ENCODE peak calls at places on chromosomes 4 and X, in four cellular contexts. One of them, this sample, is unnamed.
A peak's percentile ranks its signal among the peaks of the same experiment; 100 is the strongest.

GRCh38 chr4:153233761-153234371 is 29.6 kb downstream of the TRIM2 start:
- DNase-seq in brain microvascular endothelial cell: no peak
- DNase-seq in right atrium auricular region: no peak
- DNase-seq in fibroblast of lung: peak; percentile 97
- DNase-seq in this sample: no peak

GRCh38 chrX:32530802-32531403 is 680.4 kb downstream of the DMD start:
- DNase-seq in brain microvascular endothelial cell: peak; percentile 41
- DNase-seq in right atrium auricular region: no peak
- DNase-seq in fibroblast of lung: peak; percentile 14
- DNase-seq in this sample: peak; percentile 5

GRCh38 chr4:48141048-48141447 is 7.0 kb upstream of the TXK start:
- DNase-seq in brain microvascular endothelial cell: no peak
- DNase-seq in right atrium auricular region: no peak
- DNase-seq in fibroblast of lung: peak; percentile 42
- DNase-seq in this sample: no peak

GRCh38 chr4:74446193-74446868 is 1.4 kb downstream of the AREG start:
- DNase-seq in brain microvascular endothelial cell: no peak
- DNase-seq in right atrium auricular region: no peak
- DNase-seq in fibroblast of lung: peak; percentile 58
- DNase-seq in this sample: no peak

GRCh38 chr4:98468744-98469143 is 189.7 kb downstream of the TSPAN5 start:
- DNase-seq in brain microvascular endothelial cell: peak; percentile 47
- DNase-seq in right atrium auricular region: no peak
- DNase-seq in fibroblast of lung: peak; percentile 85
- DNase-seq in this sample: no peak

GRCh38 chrX:87664381-87664780 is 146.8 kb downstream of the KLHL4 start:
- DNase-seq in brain microvascular endothelial cell: no peak
- DNase-seq in right atrium auricular region: no peak
- DNase-seq in fibroblast of lung: peak; percentile 14
- DNase-seq in this sample: no peak

GRCh38 chr4:137543650-137544049 is 11.4 kb upstream of the PCDH18 start:
- DNase-seq in brain microvascular endothelial cell: no peak
- DNase-seq in right atrium auricular region: no peak
- DNase-seq in fibroblast of lung: no peak
- DNase-seq in this sample: no peak

GRCh38 chr4:53531695-53532224 is 59.5 kb downstream of the LNX1 start:
- DNase-seq in brain microvascular endothelial cell: no peak
- DNase-seq in right atrium auricular region: no peak
- DNase-seq in fibroblast of lung: no peak
- DNase-seq in this sample: no peak

GRCh38 chr4:38409852-38410251 is 254.1 kb upstream of the KLF3 start:
- DNase-seq in brain microvascular endothelial cell: no peak
- DNase-seq in right atrium auricular region: no peak
- DNase-seq in fibroblast of lung: no peak
- DNase-seq in this sample: no peak

GRCh38 chr4:145061325-145061920 is 36.6 kb downstream of the ANAPC10 start:
- DNase-seq in brain microvascular endothelial cell: no peak
- DNase-seq in right atrium auricular region: no peak
- DNase-seq in fibroblast of lung: peak; percentile 44
- DNase-seq in this sample: peak; percentile 16

GRCh38 chr4:29079260-29079659 is 1640.9 kb upstream of the PCDH7 start:
- DNase-seq in brain microvascular endothelial cell: no peak
- DNase-seq in right atrium auricular region: no peak
- DNase-seq in fibroblast of lung: no peak
- DNase-seq in this sample: no peak

GRCh38 chr4:26093561-26093960 is 179.5 kb downstream of the SMIM20 start:
- DNase-seq in brain microvascular endothelial cell: no peak
- DNase-seq in right atrium auricular region: no peak
- DNase-seq in fibroblast of lung: no peak
- DNase-seq in this sample: no peak

GRCh38 chr4:112371361-112371760 is 74.2 kb downstream of the ALPK1 start:
- DNase-seq in brain microvascular endothelial cell: no peak
- DNase-seq in right atrium auricular region: no peak
- DNase-seq in fibroblast of lung: no peak
- DNase-seq in this sample: no peak

GRCh38 chrX:109704563-109704962 is 28.5 kb downstream of the ACSL4 start:
- DNase-seq in brain microvascular endothelial cell: no peak
- DNase-seq in right atrium auricular region: no peak
- DNase-seq in fibroblast of lung: no peak
- DNase-seq in this sample: no peak

GRCh38 chr4:113060853-113061252 is 11.4 kb downstream of the ANK2 start:
- DNase-seq in brain microvascular endothelial cell: no peak
- DNase-seq in right atrium auricular region: no peak
- DNase-seq in fibroblast of lung: no peak
- DNase-seq in this sample: peak; percentile 42

GRCh38 chr4:178577933-178578332 is 1135.7 kb upstream of the AGA start:
- DNase-seq in brain microvascular endothelial cell: no peak
- DNase-seq in right atrium auricular region: no peak
- DNase-seq in fibroblast of lung: no peak
- DNase-seq in this sample: no peak

GRCh38 chr4:33060873-33061542 is 2340.8 kb downstream of the PCDH7 start:
- DNase-seq in brain microvascular endothelial cell: peak; percentile 50
- DNase-seq in right atrium auricular region: no peak
- DNase-seq in fibroblast of lung: peak; percentile 39
- DNase-seq in this sample: no peak

GRCh38 chr4:83340692-83341343 is 6.2 kb upstream of the HPSE start:
- DNase-seq in brain microvascular endothelial cell: no peak
- DNase-seq in right atrium auricular region: no peak
- DNase-seq in fibroblast of lung: no peak
- DNase-seq in this sample: no peak

GRCh38 chr4:81137446-81137845 is 77.6 kb downstream of the PRKG2 start:
- DNase-seq in brain microvascular endothelial cell: no peak
- DNase-seq in right atrium auricular region: no peak
- DNase-seq in fibroblast of lung: no peak
- DNase-seq in this sample: no peak

GRCh38 chrX:118536687-118537461 is 41.3 kb downstream of the DOCK11 start:
- DNase-seq in brain microvascular endothelial cell: peak; percentile 34
- DNase-seq in right atrium auricular region: no peak
- DNase-seq in fibroblast of lung: peak; percentile 48
- DNase-seq in this sample: no peak

GRCh38 chr4:36086387-36086786 is 157.9 kb downstream of the ARAP2 start:
- DNase-seq in brain microvascular endothelial cell: no peak
- DNase-seq in right atrium auricular region: no peak
- DNase-seq in fibroblast of lung: no peak
- DNase-seq in this sample: no peak

GRCh38 chr4:6468376-6468775 is 4.0 kb downstream of the PPP2R2C start:
- DNase-seq in brain microvascular endothelial cell: no peak
- DNase-seq in right atrium auricular region: peak; percentile 16
- DNase-seq in fibroblast of lung: no peak
- DNase-seq in this sample: no peak

GRCh38 chrX:110442631-110443030 is 84.0 kb downstream of the RTL9 start:
- DNase-seq in brain microvascular endothelial cell: peak; percentile 6
- DNase-seq in right atrium auricular region: no peak
- DNase-seq in fibroblast of lung: peak; percentile 28
- DNase-seq in this sample: no peak

GRCh38 chrX:41137589-41137988 is 52.3 kb downstream of the USP9X start:
- DNase-seq in brain microvascular endothelial cell: no peak
- DNase-seq in right atrium auricular region: no peak
- DNase-seq in fibroblast of lung: peak; percentile 12
- DNase-seq in this sample: no peak

GRCh38 chrX:118975831-118976598 is 1.6 kb downstream of the LONRF3 start:
- DNase-seq in brain microvascular endothelial cell: no peak
- DNase-seq in right atrium auricular region: peak; percentile 90
- DNase-seq in fibroblast of lung: peak; percentile 15
- DNase-seq in this sample: no peak

GRCh38 chrX:96564595-96564994 is 120.0 kb upstream of the DIAPH2 start:
- DNase-seq in brain microvascular endothelial cell: no peak
- DNase-seq in right atrium auricular region: no peak
- DNase-seq in fibroblast of lung: no peak
- DNase-seq in this sample: no peak

GRCh38 chrX:37722595-37722994 is 37.0 kb downstream of the XK start:
- DNase-seq in brain microvascular endothelial cell: no peak
- DNase-seq in right atrium auricular region: no peak
- DNase-seq in fibroblast of lung: no peak
- DNase-seq in this sample: no peak

GRCh38 chr4:135319685-135320084 is 1118.1 kb upstream of the PABPC4L start:
- DNase-seq in brain microvascular endothelial cell: no peak
- DNase-seq in right atrium auricular region: no peak
- DNase-seq in fibroblast of lung: no peak
- DNase-seq in this sample: no peak

GRCh38 chr4:35038079-35038805 is 1206.1 kb downstream of the ARAP2 start:
- DNase-seq in brain microvascular endothelial cell: no peak
- DNase-seq in right atrium auricular region: no peak
- DNase-seq in fibroblast of lung: no peak
- DNase-seq in this sample: no peak

GRCh38 chr4:47741200-47741599 is 96.7 kb downstream of the CORIN start:
- DNase-seq in brain microvascular endothelial cell: no peak
- DNase-seq in right atrium auricular region: no peak
- DNase-seq in fibroblast of lung: no peak
- DNase-seq in this sample: no peak

GRCh38 chr4:101853691-101854090 is 63.2 kb downstream of the BANK1 start:
- DNase-seq in brain microvascular endothelial cell: no peak
- DNase-seq in right atrium auricular region: no peak
- DNase-seq in fibroblast of lung: peak; percentile 61
- DNase-seq in this sample: no peak

GRCh38 chr4:578451-579443 is 2.7 kb upstream of the TMEM271 start:
- DNase-seq in brain microvascular endothelial cell: no peak
- DNase-seq in right atrium auricular region: no peak
- DNase-seq in fibroblast of lung: no peak
- DNase-seq in this sample: no peak

GRCh38 chr4:158896459-158897238 is 127.8 kb downstream of the FNIP2 start:
- DNase-seq in brain microvascular endothelial cell: peak; percentile 24
- DNase-seq in right atrium auricular region: no peak
- DNase-seq in fibroblast of lung: no peak
- DNase-seq in this sample: no peak

GRCh38 chr4:96205143-96205542 is 365.2 kb downstream of the PDHA2 start:
- DNase-seq in brain microvascular endothelial cell: no peak
- DNase-seq in right atrium auricular region: no peak
- DNase-seq in fibroblast of lung: no peak
- DNase-seq in this sample: no peak

GRCh38 chr4:5478116-5478515 is 230.2 kb downstream of the EVC2 start:
- DNase-seq in brain microvascular endothelial cell: no peak
- DNase-seq in right atrium auricular region: no peak
- DNase-seq in fibroblast of lung: no peak
- DNase-seq in this sample: no peak

DNA sequence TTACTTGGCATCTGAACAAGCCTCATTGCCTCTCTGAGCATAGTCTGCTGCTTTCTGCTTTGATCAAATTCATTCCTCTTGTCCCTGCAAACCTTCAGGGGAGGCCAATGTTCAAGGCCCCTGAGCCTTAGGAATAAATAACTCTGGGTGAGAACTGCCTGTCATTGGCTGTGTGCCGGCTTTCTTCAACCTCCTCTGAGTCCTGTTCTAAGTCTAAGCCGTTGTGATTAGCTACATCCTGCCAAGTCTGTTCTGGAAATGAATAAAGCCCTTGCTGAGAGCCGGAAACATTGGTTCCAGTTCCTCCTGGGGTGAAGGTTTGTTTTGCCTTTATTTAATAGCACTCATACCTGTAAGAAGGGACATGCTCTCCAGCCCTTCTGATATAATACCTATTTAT is 13.8 kb downstream of the RNF4 start:
- DNase-seq in brain microvascular endothelial cell: peak; percentile 32
- DNase-seq in right atrium auricular region: no peak
- DNase-seq in fibroblast of lung: peak; percentile 66
- DNase-seq in this sample: peak; percentile 68
- H3K4me3 ChIP-seq in brain microvascular endothelial cell: no peak overlapping the region
- H3K4me3 ChIP-seq in right atrium auricular region: no peak overlapping the region
- H3K4me3 ChIP-seq in fibroblast of lung: no peak overlapping the region
- H3K4me3 ChIP-seq in this sample: no peak overlapping the region

GRCh38 chr4:4426511-4427477 is 39.9 kb downstream of the NSG1 start:
- DNase-seq in brain microvascular endothelial cell: no peak
- DNase-seq in right atrium auricular region: peak; percentile 42
- DNase-seq in fibroblast of lung: peak; percentile 42
- DNase-seq in this sample: no peak
- TF ChIP-seq CTCF in brain microvascular endothelial cell: peak; percentile 55
- TF ChIP-seq CTCF in right atrium auricular region: no peak
- TF ChIP-seq CTCF in fibroblast of lung: peak; percentile 12
- TF ChIP-seq CTCF in this sample: peak; percentile 21

DNA sequence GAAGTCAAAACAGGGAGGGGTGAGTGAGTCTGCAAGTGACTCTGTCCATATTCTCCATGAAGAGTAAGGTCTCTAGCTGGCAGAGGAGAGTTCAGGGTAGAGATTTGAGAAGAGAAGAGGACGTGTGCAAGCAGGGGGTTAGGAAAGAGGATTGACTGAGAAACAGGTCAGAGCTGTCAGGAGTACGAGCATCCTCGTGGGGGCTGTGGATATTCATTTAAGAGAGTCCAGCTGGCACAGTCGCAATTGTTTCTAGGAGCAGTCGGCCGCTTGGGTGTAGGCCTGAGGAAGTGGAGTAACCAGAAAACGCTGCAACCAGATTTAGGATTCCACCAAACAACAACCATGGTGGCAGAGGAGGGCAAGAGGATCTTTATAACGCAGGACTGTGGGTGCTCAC is 27.9 kb downstream of the PROM1 start:
- DNase-seq in brain microvascular endothelial cell: no peak
- DNase-seq in right atrium auricular region: no peak
- DNase-seq in fibroblast of lung: no peak
- DNase-seq in this sample: no peak
- H3K4me3 ChIP-seq in brain microvascular endothelial cell: no peak overlapping the region
- H3K4me3 ChIP-seq in right atrium auricular region: no peak overlapping the region
- H3K4me3 ChIP-seq in fibroblast of lung: no peak overlapping the region
- H3K4me3 ChIP-seq in this sample: no peak overlapping the region

GRCh38 chr4:3472411-3473141 is 9.5 kb downstream of the DOK7 start:
- DNase-seq in brain microvascular endothelial cell: no peak
- DNase-seq in right atrium auricular region: no peak
- DNase-seq in fibroblast of lung: no peak
- DNase-seq in this sample: no peak

GRCh38 chr4:3471886-3472285 is 8.8 kb downstream of the DOK7 start:
- DNase-seq in brain microvascular endothelial cell: no peak
- DNase-seq in right atrium auricular region: no peak
- DNase-seq in fibroblast of lung: no peak
- DNase-seq in this sample: no peak

GRCh38 chr4:3469386-3470243 is 6.5 kb downstream of the DOK7 start:
- DNase-seq in brain microvascular endothelial cell: no peak
- DNase-seq in right atrium auricular region: no peak
- DNase-seq in fibroblast of lung: no peak
- DNase-seq in this sample: no peak

GRCh38 chr4:3470244-3471097 is 7.4 kb downstream of the DOK7 start:
- DNase-seq in brain microvascular endothelial cell: no peak
- DNase-seq in right atrium auricular region: no peak
- DNase-seq in fibroblast of lung: peak; percentile 43
- DNase-seq in this sample: peak; percentile 33

GRCh38 chr4:3471098-3471760 is 8.1 kb downstream of the DOK7 start:
- DNase-seq in brain microvascular endothelial cell: no peak
- DNase-seq in right atrium auricular region: no peak
- DNase-seq in fibroblast of lung: no peak
- DNase-seq in this sample: no peak
- TF ChIP-seq CTCF in brain microvascular endothelial cell: no peak
- TF ChIP-seq CTCF in right atrium auricular region: no peak
- TF ChIP-seq CTCF in fibroblast of lung: no peak
- TF ChIP-seq CTCF in this sample: no peak

GRCh38 chr4:85672959-85673358 is 198.0 kb downstream of the ARHGAP24 start:
- DNase-seq in brain microvascular endothelial cell: no peak
- DNase-seq in right atrium auricular region: no peak
- DNase-seq in fibroblast of lung: no peak
- DNase-seq in this sample: no peak

GRCh38 chr4:85673540-85673939 is 198.6 kb downstream of the ARHGAP24 start:
- DNase-seq in brain microvascular endothelial cell: no peak
- DNase-seq in right atrium auricular region: no peak
- DNase-seq in fibroblast of lung: no peak
- DNase-seq in this sample: no peak

GRCh38 chr4:85669992-85670548 is 195.1 kb downstream of the ARHGAP24 start:
- DNase-seq in brain microvascular endothelial cell: no peak
- DNase-seq in right atrium auricular region: no peak
- DNase-seq in fibroblast of lung: no peak
- DNase-seq in this sample: no peak

GRCh38 chr4:85669204-85669603 is 194.3 kb downstream of the ARHGAP24 start:
- DNase-seq in brain microvascular endothelial cell: no peak
- DNase-seq in right atrium auricular region: no peak
- DNase-seq in fibroblast of lung: no peak
- DNase-seq in this sample: no peak

GRCh38 chr4:85672116-85672515 is 197.2 kb downstream of the ARHGAP24 start:
- DNase-seq in brain microvascular endothelial cell: no peak
- DNase-seq in right atrium auricular region: no peak
- DNase-seq in fibroblast of lung: no peak
- DNase-seq in this sample: no peak
- H3K4me3 ChIP-seq in brain microvascular endothelial cell: no peak overlapping the region
- H3K4me3 ChIP-seq in right atrium auricular region: no peak overlapping the region
- H3K4me3 ChIP-seq in fibroblast of lung: no peak overlapping the region
- H3K4me3 ChIP-seq in this sample: no peak overlapping the region

This sample was measured in retinal pigment epithelial cell.